ENCODE peak calls at places on chromosomes 7 and 10, in eight cellular contexts. T, E, I, V, P, J, L and D are unnamed samples.

GRCh38 chr10:71316081-71316785 is 2.8 kb upstream of the SLC29A3 start:
- DNase-seq in I (peak; percentile 25), J (no peak), V (no peak), P (no peak), E (no peak), L (no peak), T (no peak), D (no peak)

GRCh38 chr10:32151876-32152275 is 95.7 kb upstream of the KIF5B start:
- DNase-seq in I (no peak), P (no peak), E (no peak), L (no peak), J (no peak), T (no peak), V (no peak), D (no peak)

GRCh38 chr10:89929282-89930026 is 228.1 kb downstream of the KIF20B start:
- DNase-seq in T (no peak), E (no peak), P (no peak), L (no peak), I (no peak), J (no peak), V (peak; percentile 57), D (no peak)

GRCh38 chr7:157035302-157035701 is 24.8 kb upstream of the MNX1 start:
- DNase-seq in J (no peak), L (no peak), V (no peak), T (no peak), E (no peak), P (no peak), I (no peak), D (no peak)

GRCh38 chr7:100584677-100585510 is 1.0 kb downstream of the LRCH4 start:
- DNase-seq in J (no peak), P (peak; percentile 86), I (peak; percentile 95), V (peak; percentile 51), L (no peak), E (peak; percentile 58), T (no peak), D (no peak)

GRCh38 chr10:115706482-115707076 is 566.4 kb downstream of the GFRA1 start:
- DNase-seq in E (no peak), P (no peak), L (no peak), I (peak; percentile 37), J (no peak), T (peak; percentile 2), V (peak; percentile 27), D (no peak)

GRCh38 chr7:157238087-157238486 is 98.7 kb upstream of the DNAJB6 start:
- DNase-seq in E (no peak), V (no peak), L (no peak), J (no peak), P (no peak), T (no peak), I (peak; percentile 49), D (no peak)

GRCh38 chr7:107596881-107597581 is 17.0 kb downstream of the BCAP29 start:
- DNase-seq in E (no peak), T (no peak), J (no peak), L (no peak), P (no peak), V (no peak), I (peak; percentile 45), D (no peak)

GRCh38 chr10:129323877-129324276 is 143.2 kb upstream of the MGMT start:
- DNase-seq in T (no peak), I (no peak), E (no peak), V (peak; percentile 45), L (no peak), P (no peak), J (no peak), D (no peak)

GRCh38 chr10:112778579-112778978 is 171.5 kb upstream of the TCF7L2 start:
- DNase-seq in I (peak; percentile 21), P (no peak), J (no peak), V (no peak), L (no peak), E (no peak), T (no peak), D (no peak)

GRCh38 chr10:106972381-106972780 is 192.1 kb downstream of the SORCS1 start:
- DNase-seq in E (no peak), I (no peak), V (no peak), P (no peak), L (no peak), J (no peak), T (no peak), D (no peak)

GRCh38 chr10:76172020-76172419 is 740.6 kb downstream of the LRMDA start:
- DNase-seq in I (no peak), J (no peak), V (no peak), P (no peak), L (no peak), T (no peak), E (no peak), D (no peak)

GRCh38 chr10:2839081-2839725 is 228.1 kb upstream of the PFKP start:
- DNase-seq in I (peak; percentile 4), E (peak; percentile 58), J (no peak), L (peak; percentile 26), V (no peak), P (no peak), T (no peak), D (peak; percentile 23)

GRCh38 chr7:44962483-44963251 is 16.1 kb downstream of the MYO1G start:
- DNase-seq in E (peak; percentile 38), T (no peak), J (no peak), L (peak; percentile 5), I (peak; percentile 48), P (peak; percentile 78), V (peak; percentile 83), D (no peak)

GRCh38 chr7:90764848-90765570 is 168.9 kb downstream of the CDK14 start:
- DNase-seq in T (no peak), P (no peak), J (no peak), V (no peak), I (no peak), E (no peak), L (no peak), D (no peak)

GRCh38 chr7:92695308-92696261 is 105.4 kb upstream of the FAM133B start:
- DNase-seq in E (no peak), V (peak; percentile 75), J (no peak), T (peak; percentile 88), P (no peak), I (peak; percentile 95), L (no peak), D (no peak)

GRCh38 chr7:12322287-12322902 is 81.3 kb downstream of the VWDE start:
- DNase-seq in P (no peak), L (peak; percentile 39), T (no peak), V (peak; percentile 16), E (no peak), J (no peak), I (peak; percentile 46), D (no peak)

GRCh38 chr10:95567903-95568630 is 6.9 kb upstream of the SORBS1 start:
- DNase-seq in T (no peak), I (no peak), E (no peak), V (no peak), L (no peak), P (no peak), J (no peak), D (no peak)

GRCh38 chr7:41006591-41006990 is 696.3 kb downstream of the INHBA start:
- DNase-seq in I (peak; percentile 40), T (no peak), E (no peak), L (no peak), V (no peak), J (no peak), P (no peak), D (no peak)

GRCh38 chr10:79380918-79381775 is 33.9 kb downstream of the PPIF start:
- DNase-seq in T (no peak), E (no peak), J (no peak), I (no peak), L (no peak), P (peak; percentile 28), V (no peak), D (no peak)

GRCh38 chr10:70927221-70927943 is 39.0 kb upstream of the PCBD1 start:
- DNase-seq in T (no peak), P (no peak), I (peak; percentile 47), L (no peak), E (peak; percentile 67), J (no peak), V (no peak), D (no peak)

GRCh38 chr10:3806603-3807002 is 21.6 kb upstream of the KLF6 start:
- DNase-seq in I (peak; percentile 67), V (no peak), J (no peak), T (no peak), E (no peak), P (no peak), L (no peak), D (no peak)

GRCh38 chr10:132544744-132545658 is 7.4 kb downstream of the INPP5A start:
- DNase-seq in P (peak; percentile 81), T (no peak), J (no peak), I (no peak), V (no peak), L (no peak), E (no peak), D (no peak)

GRCh38 chr7:136726460-136726859 is 142.0 kb upstream of the CHRM2 start:
- DNase-seq in J (no peak), T (no peak), E (no peak), P (no peak), L (no peak), V (no peak), I (no peak), D (no peak)

GRCh38 chr10:95864906-95865813 is 42.6 kb upstream of the CC2D2B start:
- DNase-seq in I (peak; percentile 90), L (peak; percentile 55), P (no peak), J (peak; percentile 12), E (peak; percentile 34), T (peak; percentile 63), V (peak; percentile 13), D (peak; percentile 54)

GRCh38 chr7:108178393-108178792 is 48.2 kb upstream of the LAMB4 start:
- DNase-seq in V (no peak), E (no peak), J (no peak), P (no peak), T (no peak), L (no peak), I (no peak), D (no peak)

GRCh38 chr10:126673565-126673964 is 3.1 kb upstream of the C10orf90 start:
- DNase-seq in J (no peak), V (no peak), L (no peak), I (no peak), T (no peak), P (no peak), E (no peak), D (no peak)

GRCh38 chr10:105973252-105973877 is 1191.1 kb downstream of the SORCS1 start:
- DNase-seq in L (no peak), I (peak; percentile 13), V (peak; percentile 49), T (no peak), E (peak; percentile 15), P (no peak), J (no peak), D (no peak)

GRCh38 chr7:1707756-1708611 is 37.9 kb downstream of the ELFN1 start:
- DNase-seq in T (no peak), P (peak; percentile 56), J (no peak), L (no peak), V (no peak), E (peak; percentile 22), I (no peak), D (no peak)

GRCh38 chr7:23106491-23106800 is 861 bp downstream of the KLHL7 start:
- DNase-seq in T (no peak), P (no peak), I (no peak), E (no peak), J (no peak), V (no peak), L (no peak), D (no peak)

GRCh38 chr10:46239999-46240683 is 46.7 kb upstream of the ANTXRL start:
- DNase-seq in I (no peak), L (no peak), J (no peak), T (no peak), P (no peak), V (no peak), E (no peak), D (no peak)

GRCh38 chr10:5987747-5988146 is 10.4 kb upstream of the IL15RA start:
- DNase-seq in V (no peak), T (no peak), P (no peak), L (no peak), J (no peak), E (no peak), I (no peak), D (no peak)

GRCh38 chr10:127298396-127298795 is 102.0 kb upstream of the INSYN2A start:
- DNase-seq in I (no peak), L (no peak), V (no peak), P (no peak), T (no peak), J (no peak), E (no peak), D (no peak)

GRCh38 chr10:103715430-103715829 is 139.9 kb downstream of the SH3PXD2A start:
- DNase-seq in E (no peak), J (no peak), P (no peak), T (peak; percentile 31), I (peak; percentile 47), L (no peak), V (no peak), D (no peak)